ENCODE peak calls at places on chromosomes 12 and 14, in seven cellular contexts. One of them, this sample, is unnamed. For H3K4me1, the result is how much of the 10 kb centered on the place peaks cover.

GRCh38 chr12:107992870-107993451 is 136.1 kb upstream of the WSCD2 start:
- DNase-seq in mucosa of descending colon: no peak
- DNase-seq in HCT116: peak
- DNase-seq in heart left ventricle: no peak
- DNase-seq in heart right ventricle: no peak
- DNase-seq in colonic mucosa: peak
- DNase-seq in astrocyte: peak
- DNase-seq in this sample: no peak

GRCh38 chr12:27969011-27969900 is 3.3 kb downstream of the PTHLH start:
- DNase-seq in colonic mucosa: no peak
- DNase-seq in heart right ventricle: peak
- DNase-seq in heart left ventricle: peak
- DNase-seq in HCT116: no peak
- DNase-seq in astrocyte: peak
- DNase-seq in mucosa of descending colon: no peak
- DNase-seq in this sample: peak

GRCh38 chr14:24986206-24986893 is 63.6 kb downstream of the STXBP6 start:
- DNase-seq in heart right ventricle: peak
- DNase-seq in heart left ventricle: no peak
- DNase-seq in mucosa of descending colon: no peak
- DNase-seq in astrocyte: peak
- DNase-seq in colonic mucosa: no peak
- DNase-seq in HCT116: no peak
- DNase-seq in this sample: no peak

GRCh38 chr12:72207756-72208155 is 64.4 kb upstream of the TRHDE start:
- DNase-seq in astrocyte: peak
- DNase-seq in heart left ventricle: no peak
- DNase-seq in colonic mucosa: no peak
- DNase-seq in heart right ventricle: no peak
- DNase-seq in mucosa of descending colon: no peak
- DNase-seq in HCT116: no peak
- DNase-seq in this sample: no peak

GRCh38 chr12:64116969-64117368 is 105.1 kb downstream of the KICS2 start:
- DNase-seq in mucosa of descending colon: no peak
- DNase-seq in heart right ventricle: no peak
- DNase-seq in HCT116: no peak
- DNase-seq in astrocyte: no peak
- DNase-seq in heart left ventricle: no peak
- DNase-seq in colonic mucosa: no peak
- DNase-seq in this sample: no peak

GRCh38 chr12:3489057-3489456 is 1.9 kb upstream of the PRMT8 start:
- DNase-seq in heart left ventricle: no peak
- DNase-seq in HCT116: no peak
- DNase-seq in heart right ventricle: no peak
- DNase-seq in colonic mucosa: no peak
- DNase-seq in astrocyte: peak
- DNase-seq in mucosa of descending colon: no peak
- DNase-seq in this sample: no peak

GRCh38 chr12:95700316-95700785 is 90.2 kb downstream of the NTN4 start:
- DNase-seq in HCT116: no peak
- DNase-seq in mucosa of descending colon: no peak
- DNase-seq in colonic mucosa: no peak
- DNase-seq in heart left ventricle: no peak
- DNase-seq in heart right ventricle: no peak
- DNase-seq in astrocyte: peak
- DNase-seq in this sample: no peak

GRCh38 chr12:41228066-41228820 is 40.1 kb downstream of the PDZRN4 start:
- DNase-seq in mucosa of descending colon: no peak
- DNase-seq in astrocyte: no peak
- DNase-seq in colonic mucosa: no peak
- DNase-seq in HCT116: no peak
- DNase-seq in heart right ventricle: no peak
- DNase-seq in heart left ventricle: no peak
- DNase-seq in this sample: no peak

GRCh38 chr12:62259311-62259992 is 752 bp upstream of the USP15 start:
- DNase-seq in heart left ventricle: no peak
- DNase-seq in HCT116: no peak
- DNase-seq in heart right ventricle: no peak
- DNase-seq in colonic mucosa: peak
- DNase-seq in astrocyte: no peak
- DNase-seq in mucosa of descending colon: no peak
- DNase-seq in this sample: no peak

GRCh38 chr14:47675489-47676300 is at the start of gene MDGA2:
- DNase-seq in mucosa of descending colon: peak
- DNase-seq in heart right ventricle: no peak
- DNase-seq in HCT116: no peak
- DNase-seq in heart left ventricle: no peak
- DNase-seq in colonic mucosa: no peak
- DNase-seq in astrocyte: peak
- DNase-seq in this sample: peak

GRCh38 chr14:20460458-20461229 is 590 bp downstream of the PIP4P1 start:
- DNase-seq in mucosa of descending colon: peak
- DNase-seq in heart right ventricle: peak
- DNase-seq in heart left ventricle: no peak
- DNase-seq in HCT116: no peak
- DNase-seq in astrocyte: no peak
- DNase-seq in colonic mucosa: peak
- DNase-seq in this sample: no peak

GRCh38 chr12:1591029-1591428 is 3.4 kb downstream of the FBXL14 start:
- DNase-seq in mucosa of descending colon: no peak
- DNase-seq in colonic mucosa: peak
- DNase-seq in astrocyte: no peak
- DNase-seq in heart right ventricle: no peak
- DNase-seq in HCT116: no peak
- DNase-seq in heart left ventricle: no peak
- DNase-seq in this sample: no peak

GRCh38 chr12:110217996-110218674 is 62.9 kb upstream of the ATP2A2 start:
- DNase-seq in heart left ventricle: no peak
- DNase-seq in HCT116: no peak
- DNase-seq in heart right ventricle: no peak
- DNase-seq in colonic mucosa: no peak
- DNase-seq in astrocyte: no peak
- DNase-seq in mucosa of descending colon: no peak
- DNase-seq in this sample: no peak

GRCh38 chr12:113984464-113984863 is 18.3 kb upstream of the RBM19 start:
- DNase-seq in heart right ventricle: no peak
- DNase-seq in heart left ventricle: no peak
- DNase-seq in HCT116: no peak
- DNase-seq in colonic mucosa: no peak
- DNase-seq in mucosa of descending colon: no peak
- DNase-seq in astrocyte: no peak
- DNase-seq in this sample: no peak

DNA sequence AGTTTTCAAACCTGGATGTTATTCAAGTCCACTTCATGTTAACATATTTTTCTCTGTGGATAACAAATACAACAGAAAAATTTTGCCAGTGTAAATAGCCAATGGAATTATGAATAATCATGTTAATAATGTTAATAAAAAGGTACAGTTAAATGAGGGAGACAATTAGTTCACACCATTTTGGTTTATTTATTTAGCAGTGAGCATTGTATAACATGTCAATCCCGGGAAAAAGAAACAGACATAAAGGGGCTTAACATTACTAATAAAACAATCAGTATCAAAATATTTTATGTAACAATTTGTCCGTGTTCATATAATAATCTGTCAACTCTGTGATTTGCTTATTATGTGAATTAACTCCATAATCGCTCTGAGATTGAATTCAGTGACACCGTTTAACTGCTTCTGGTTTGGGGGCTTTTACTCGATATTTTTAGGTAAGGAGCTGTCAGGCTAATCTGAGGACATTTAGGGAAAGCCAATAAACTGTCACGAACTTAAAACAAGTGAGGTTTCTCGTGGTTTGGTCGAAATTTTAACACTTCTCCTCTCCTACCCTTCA is 95.9 kb upstream of the HMGA2 start:
- DNase-seq in HCT116: no peak
- DNase-seq in heart right ventricle: no peak
- DNase-seq in mucosa of descending colon: no peak
- DNase-seq in heart left ventricle: no peak
- DNase-seq in colonic mucosa: no peak
- DNase-seq in astrocyte: no peak
- DNase-seq in this sample: no peak
- H3K4me3 ChIP-seq in HCT116: peak
- H3K4me3 ChIP-seq in heart right ventricle: no peak
- H3K4me3 ChIP-seq in mucosa of descending colon: no peak
- H3K4me3 ChIP-seq in heart left ventricle: no peak
- H3K4me3 ChIP-seq in colonic mucosa: no peak
- H3K4me3 ChIP-seq in astrocyte: peak
- H3K4me3 ChIP-seq in this sample: no peak

GRCh38 chr12:69595689-69596088 is 10.4 kb downstream of the CCT2 start:
- DNase-seq in astrocyte: no peak
- DNase-seq in mucosa of descending colon: no peak
- DNase-seq in colonic mucosa: no peak
- DNase-seq in heart left ventricle: no peak
- DNase-seq in heart right ventricle: no peak
- DNase-seq in HCT116: no peak
- DNase-seq in this sample: no peak
- TF ChIP-seq CTCF in astrocyte: no peak
- TF ChIP-seq CTCF in mucosa of descending colon: no peak
- TF ChIP-seq CTCF in colonic mucosa: no peak
- TF ChIP-seq CTCF in heart left ventricle: no peak
- TF ChIP-seq CTCF in heart right ventricle: no peak
- TF ChIP-seq CTCF in HCT116: no peak
- TF ChIP-seq CTCF in this sample: no peak

GRCh38 chr12:112815589-112816321 is 24.2 kb downstream of the RPH3A start:
- DNase-seq in mucosa of descending colon: no peak
- DNase-seq in colonic mucosa: no peak
- DNase-seq in astrocyte: no peak
- DNase-seq in heart right ventricle: no peak
- DNase-seq in heart left ventricle: no peak
- DNase-seq in HCT116: no peak
- DNase-seq in this sample: no peak
- H3K4me1 ChIP-seq in mucosa of descending colon: under half
- H3K4me1 ChIP-seq in colonic mucosa: under half
- H3K4me1 ChIP-seq in astrocyte: under half
- H3K4me1 ChIP-seq in heart right ventricle: under half
- H3K4me1 ChIP-seq in heart left ventricle: under half
- H3K4me1 ChIP-seq in HCT116: under half
- H3K4me1 ChIP-seq in this sample: under half

DNA sequence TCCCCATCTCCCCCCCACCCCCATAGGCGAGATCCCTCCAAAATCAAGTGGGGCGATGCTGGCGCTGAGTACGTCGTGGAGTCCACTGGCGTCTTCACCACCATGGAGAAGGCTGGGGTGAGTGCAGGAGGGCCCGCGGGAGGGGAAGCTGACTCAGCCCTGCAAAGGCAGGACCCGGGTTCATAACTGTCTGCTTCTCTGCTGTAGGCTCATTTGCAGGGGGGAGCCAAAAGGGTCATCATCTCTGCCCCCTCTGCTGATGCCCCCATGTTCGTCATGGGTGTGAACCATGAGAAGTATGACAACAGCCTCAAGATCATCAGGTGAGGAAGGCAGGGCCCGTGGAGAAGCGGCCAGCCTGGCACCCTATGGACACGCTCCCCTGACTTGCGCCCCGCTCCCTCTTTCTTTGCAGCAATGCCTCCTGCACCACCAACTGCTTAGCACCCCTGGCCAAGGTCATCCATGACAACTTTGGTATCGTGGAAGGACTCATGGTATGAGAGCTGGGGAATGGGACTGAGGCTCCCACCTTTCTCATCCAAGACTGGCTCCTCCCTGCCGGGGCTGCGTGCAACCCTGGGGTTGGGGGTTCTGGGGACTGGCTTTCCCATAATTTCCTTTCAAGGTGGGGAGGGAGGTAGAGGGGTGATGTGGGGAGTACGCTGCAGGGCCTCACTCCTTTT is 2.7 kb downstream of the GAPDH start:
- DNase-seq in mucosa of descending colon: peak
- DNase-seq in HCT116: no peak
- DNase-seq in heart right ventricle: no peak
- DNase-seq in colonic mucosa: no peak
- DNase-seq in heart left ventricle: no peak
- DNase-seq in astrocyte: no peak
- DNase-seq in this sample: no peak
- H3K4me3 ChIP-seq in mucosa of descending colon: no peak
- H3K4me3 ChIP-seq in HCT116: peak
- H3K4me3 ChIP-seq in heart right ventricle: peak
- H3K4me3 ChIP-seq in colonic mucosa: no peak
- H3K4me3 ChIP-seq in heart left ventricle: no peak
- H3K4me3 ChIP-seq in astrocyte: peak
- H3K4me3 ChIP-seq in this sample: peak

DNA sequence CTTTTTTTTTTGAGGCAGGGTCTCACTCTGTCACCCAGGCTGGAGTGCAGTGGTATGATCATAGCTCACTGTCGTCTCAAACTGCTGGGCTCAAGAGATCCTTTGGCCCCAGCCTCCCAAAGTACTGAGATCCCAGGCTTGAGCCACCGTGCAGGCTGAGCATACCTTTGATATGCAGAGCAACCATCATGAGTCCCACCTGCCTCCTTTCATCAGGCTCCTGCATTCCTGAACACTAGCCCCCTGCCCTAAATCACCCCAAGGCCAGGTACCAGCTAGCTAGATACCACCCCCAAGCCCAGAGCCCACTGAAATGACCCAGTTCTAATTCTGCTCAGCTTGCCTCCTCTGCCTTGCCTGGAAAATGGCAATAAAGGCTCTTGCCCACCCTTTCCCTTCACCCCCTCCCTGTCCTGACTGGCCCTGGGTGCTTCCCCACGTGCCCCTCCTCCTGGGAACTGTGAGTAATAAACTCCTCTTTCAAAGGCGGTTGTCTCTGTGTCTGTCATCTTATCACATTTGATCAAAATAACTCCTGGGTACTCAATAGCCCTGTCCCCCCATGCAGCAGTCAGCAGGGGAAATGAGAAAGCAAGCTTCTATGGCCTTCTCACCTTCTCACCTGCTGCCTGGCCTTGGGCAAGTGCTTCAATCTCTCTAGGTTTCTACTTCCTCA is 6.4 kb upstream of the BRF1 start:
- DNase-seq in heart right ventricle: no peak
- DNase-seq in colonic mucosa: no peak
- DNase-seq in mucosa of descending colon: no peak
- DNase-seq in HCT116: no peak
- DNase-seq in astrocyte: no peak
- DNase-seq in heart left ventricle: no peak
- DNase-seq in this sample: no peak
- TF ChIP-seq CTCF in heart right ventricle: no peak
- TF ChIP-seq CTCF in colonic mucosa: no peak
- TF ChIP-seq CTCF in mucosa of descending colon: no peak
- TF ChIP-seq CTCF in HCT116: no peak
- TF ChIP-seq CTCF in astrocyte: no peak
- TF ChIP-seq CTCF in heart left ventricle: no peak
- TF ChIP-seq CTCF in this sample: no peak